ENCODE peak calls at places on chromosomes 13 and 19, in six cellular contexts. G is heart right ventricle; F is ascending aorta; W is CD4-positive, alpha-beta T cell; B is hepatocyte; S is breast epithelium. M is an unnamed sample.

GRCh38 chr13:22135446-22135845 is 464.6 kb downstream of the FGF9 start:
- DNase-seq in S (no peak), G (no peak), B (no peak), W (no peak), F (no peak), M (no peak)

GRCh38 chr13:60627071-60627686 is 230.2 kb downstream of the TDRD3 start:
- DNase-seq in B (peak; percentile 70), G (no peak), S (no peak), F (no peak), W (no peak), M (no peak)

GRCh38 chr19:47353307-47353712 is 4.2 kb downstream of the DHX34 start:
- DNase-seq in F (no peak), S (no peak), B (no peak), W (no peak), G (peak; percentile 58), M (no peak)

GRCh38 chr19:35462476-35462953 is 14.5 kb downstream of the FFAR2 start:
- DNase-seq in G (no peak), F (no peak), W (peak; percentile 17), S (no peak), B (no peak), M (no peak)

GRCh38 chr13:75889427-75889826 is 253.3 kb downstream of the LMO7 start:
- DNase-seq in F (no peak), B (no peak), G (no peak), W (no peak), S (no peak), M (no peak)

GRCh38 chr13:111336666-111337065 is 16.2 kb downstream of the TEX29 start:
- DNase-seq in S (no peak), B (peak; percentile 40), F (no peak), G (no peak), W (no peak), M (no peak)

GRCh38 chr13:106795847-106796246 is 227.9 kb upstream of the ARGLU1 start:
- DNase-seq in F (no peak), B (no peak), G (no peak), S (no peak), W (no peak), M (no peak)

GRCh38 chr13:111661776-111662175 is 341.3 kb downstream of the TEX29 start:
- DNase-seq in G (no peak), S (no peak), B (no peak), W (no peak), F (no peak), M (no peak)

GRCh38 chr19:7434391-7434790 is 54.4 kb downstream of the PEX11G start:
- DNase-seq in S (no peak), W (no peak), F (no peak), G (no peak), B (no peak), M (no peak)

GRCh38 chr13:39501711-39502324 is 101.2 kb downstream of the LHFPL6 start:
- DNase-seq in F (no peak), S (no peak), B (peak; percentile 8), W (no peak), G (peak; percentile 33), M (no peak)

GRCh38 chr19:14565298-14565679 is 6.6 kb downstream of the NDUFB7 start:
- DNase-seq in F (no peak), W (no peak), G (no peak), B (no peak), S (no peak), M (no peak)

GRCh38 chr19:44903602-44904425 is 1.8 kb upstream of the APOE start:
- DNase-seq in B (peak; percentile 79), F (no peak), S (peak; percentile 78), G (peak; percentile 78), W (peak; percentile 64), M (no peak)

GRCh38 chr19:17281391-17282304 is at the start of gene ANKLE1:
- DNase-seq in B (no peak), F (no peak), W (no peak), S (no peak), G (peak; percentile 29), M (no peak)

GRCh38 chr19:4264812-4265211 is 14.3 kb upstream of the SHD start:
- DNase-seq in S (no peak), F (no peak), B (no peak), G (no peak), W (no peak), M (no peak)

GRCh38 chr13:50645092-50645491 is 198.4 kb downstream of the DLEU7 start:
- DNase-seq in B (no peak), W (no peak), G (no peak), F (no peak), S (no peak), M (no peak)

GRCh38 chr19:19306191-19306590 is 14.1 kb downstream of the SUGP1 start:
- DNase-seq in F (no peak), S (no peak), B (no peak), W (no peak), G (no peak), M (no peak)

GRCh38 chr19:27705896-27706295 is 1507.1 kb downstream of the UQCRFS1 start:
- DNase-seq in W (no peak), F (no peak), B (no peak), G (no peak), S (no peak), M (no peak)

GRCh38 chr19:32372726-32373613 is 27.6 kb downstream of the ZNF507 start:
- DNase-seq in G (no peak), W (no peak), F (no peak), S (no peak), B (no peak), M (no peak)

GRCh38 chr13:67285611-67286010 is 55.5 kb upstream of the PCDH9 start:
- DNase-seq in F (no peak), S (no peak), G (no peak), W (no peak), B (no peak), M (no peak)

GRCh38 chr13:24923305-24923640 is 159.3 kb downstream of the RNF17 start:
- DNase-seq in G (no peak), S (no peak), F (no peak), B (peak; percentile 40), W (no peak), M (no peak)

GRCh38 chr19:19095691-19096090 is 31.9 kb downstream of the SLC25A42 start:
- DNase-seq in B (no peak), F (no peak), W (no peak), S (no peak), G (no peak), M (no peak)

GRCh38 chr19:44002566-44003460 is at the start of gene ZNF230:
- DNase-seq in B (peak; percentile 96), F (peak; percentile 76), S (peak; percentile 83), W (peak; percentile 67), G (peak; percentile 81), M (peak; percentile 56)

GRCh38 chr13:49214917-49215376 is 5.2 kb upstream of the MLNR start:
- DNase-seq in S (no peak), B (no peak), F (no peak), G (peak; percentile 25), W (no peak), M (no peak)

GRCh38 chr19:48797103-48797502 is 13.7 kb downstream of the BCAT2 start:
- DNase-seq in W (no peak), B (no peak), S (no peak), F (no peak), G (no peak), M (no peak)

GRCh38 chr19:32910874-32911273 is 41.3 kb upstream of the SLC7A9 start:
- DNase-seq in S (no peak), F (no peak), W (no peak), B (no peak), G (no peak), M (no peak)

GRCh38 chr19:1780272-1780957 is 27.1 kb downstream of the ONECUT3 start:
- DNase-seq in B (no peak), W (no peak), S (no peak), G (no peak), F (no peak), M (no peak)

GRCh38 chr19:1782501-1782900 is 29.2 kb downstream of the ONECUT3 start:
- DNase-seq in S (no peak), G (no peak), B (no peak), W (no peak), F (no peak), M (no peak)

GRCh38 chr19:1776606-1777147 is 23.4 kb downstream of the ONECUT3 start:
- DNase-seq in W (no peak), B (no peak), S (no peak), G (no peak), F (no peak), M (no peak)

GRCh38 chr19:1777149-1777548 is 23.8 kb downstream of the ONECUT3 start:
- DNase-seq in B (no peak), F (no peak), W (no peak), S (no peak), G (no peak), M (no peak)

DNA sequence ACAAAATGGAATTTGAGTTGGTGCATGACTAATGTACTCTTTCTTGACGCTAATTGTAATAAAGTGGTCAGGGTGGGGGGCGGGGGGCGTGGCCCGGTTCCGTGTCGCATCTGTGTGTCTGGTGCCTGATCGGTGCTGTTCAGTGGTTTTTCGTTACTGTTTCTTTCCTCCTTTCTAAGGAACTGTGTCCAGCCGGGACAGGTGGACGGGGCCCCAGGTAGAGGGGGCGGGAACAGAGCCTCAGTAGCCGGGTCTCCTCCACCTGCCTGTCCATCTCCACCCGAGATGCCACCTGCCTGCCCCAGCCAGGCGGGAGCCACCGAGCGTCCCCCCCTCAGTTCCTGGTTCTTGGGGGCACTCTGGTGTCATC is 26.3 kb downstream of the ONECUT3 start:
- DNase-seq in F (no peak), B (no peak), G (no peak), S (no peak), W (no peak), M (no peak)
- H3K27me3 ChIP-seq in F (peaks cover 16% of the 10 kb centered on the region), B (peaks cover 60% of the 10 kb centered on the region), G (peaks cover 91% of the 10 kb centered on the region), S (peaks cover 88% of the 10 kb centered on the region), W (peaks cover 73% of the 10 kb centered on the region), M (peaks cover 21% of the 10 kb centered on the region)

GRCh38 chr19:5288347-5288739 is 52.3 kb downstream of the PTPRS start:
- DNase-seq in G (peak; percentile 39), B (no peak), F (no peak), S (no peak), W (no peak), M (no peak)
- H3K27ac ChIP-seq in G (no peak overlapping the region), B (no peak overlapping the region), F (no peak overlapping the region), S (peak overlapping the region; percentile 80), W (no peak overlapping the region), M (peak overlapping the region; percentile 46)

GRCh38 chr19:29593869-29594268 is 12.2 kb upstream of the POP4 start:
- DNase-seq in F (no peak), W (no peak), G (no peak), B (no peak), S (no peak), M (no peak)

GRCh38 chr19:29598036-29598435 is 8.0 kb upstream of the POP4 start:
- DNase-seq in W (no peak), B (no peak), G (no peak), F (no peak), S (no peak), M (no peak)

GRCh38 chr19:29596885-29597525 is 9.1 kb upstream of the POP4 start:
- DNase-seq in W (no peak), S (no peak), B (peak; percentile 37), G (no peak), F (no peak), M (no peak)

GRCh38 chr19:29596080-29596479 is 10.0 kb upstream of the POP4 start:
- DNase-seq in F (no peak), S (no peak), B (no peak), G (no peak), W (no peak), M (no peak)

GRCh38 chr19:29598496-29598895 is 7.6 kb upstream of the POP4 start:
- DNase-seq in W (no peak), G (no peak), B (no peak), F (no peak), S (no peak), M (no peak)
- H3K27me3 ChIP-seq in W (peaks cover 7% of the 10 kb centered on the region), G (peaks cover 39% of the 10 kb centered on the region), B (peaks cover 11% of the 10 kb centered on the region), F (no peaks in the 10 kb centered on the region), S (peaks cover 44% of the 10 kb centered on the region), M (no peaks in the 10 kb centered on the region)

GRCh38 chr13:86476656-86477055 is 677.4 kb upstream of the SLITRK6 start:
- DNase-seq in F (no peak), S (no peak), B (no peak), W (no peak), G (no peak), M (no peak)
- H3K27ac ChIP-seq in F (no peak overlapping the region), S (no peak overlapping the region), B (no peak overlapping the region), W (no peak overlapping the region), G (no peak overlapping the region), M (no peak overlapping the region)

M was measured in esophagus squamous epithelium.